ENCODE peak calls at places on chromosomes 11 and 22, in ten cellular contexts. Q, U, L, N, D, H, Y, E, K and T are unnamed samples.

GRCh38 chr22:41907436-41908401 is 7.2 kb downstream of the SHISA8 start:
- DNase-seq in D (no peak), U (no peak), E (no peak), Q (no peak), H (no peak), N (no peak), L (no peak), K (no peak), Y (no peak), T (no peak)

GRCh38 chr11:126360049-126360446 is 4.6 kb downstream of the ST3GAL4 start:
- DNase-seq in N (peak), U (no peak), Q (no peak), E (no peak), H (peak), K (no peak), Y (no peak), L (no peak), D (no peak), T (no peak)

GRCh38 chr11:131478341-131478740 is 107.9 kb downstream of the NTM start:
- DNase-seq in Q (no peak), N (no peak), L (no peak), E (no peak), K (no peak), Y (no peak), H (no peak), U (no peak), D (no peak), T (no peak)

GRCh38 chr11:95924414-95924760 is 480 bp upstream of the MTMR2 start:
- DNase-seq in E (peak), L (no peak), U (peak), K (peak), H (no peak), N (no peak), D (peak), Q (no peak), Y (no peak), T (peak)

GRCh38 chr11:116062526-116063171 is 558.4 kb upstream of the CADM1 start:
- DNase-seq in H (peak), D (peak), U (no peak), N (no peak), Y (no peak), L (no peak), K (no peak), E (no peak), Q (no peak), T (peak)

GRCh38 chr22:49086181-49086580 is 741.5 kb downstream of the BRD1 start:
- DNase-seq in N (no peak), D (no peak), Q (no peak), Y (no peak), K (no peak), E (no peak), L (no peak), U (no peak), H (no peak), T (no peak)

GRCh38 chr11:60625262-60625661 is 74.2 kb upstream of the MS4A8 start:
- DNase-seq in U (peak), D (peak), Y (peak), E (peak), L (peak), Q (no peak), K (peak), H (no peak), N (no peak), T (peak)

GRCh38 chr11:101914349-101914736 is 467 bp upstream of the CEP126 start:
- DNase-seq in E (no peak), K (no peak), Q (no peak), Y (peak), U (no peak), H (no peak), D (peak), L (peak), N (no peak), T (no peak)

GRCh38 chr11:26201411-26201810 is 130.5 kb upstream of the ANO3 start:
- DNase-seq in K (peak), H (no peak), D (peak), L (no peak), U (no peak), Y (peak), E (no peak), Q (no peak), N (no peak), T (no peak)

GRCh38 chr11:9210922-9211320 is 54.2 kb downstream of the DENND5A start:
- DNase-seq in L (no peak), K (peak), Y (peak), H (no peak), D (peak), N (no peak), Q (no peak), U (no peak), E (peak), T (no peak)

GRCh38 chr11:69229521-69229920 is 64.4 kb upstream of the MYEOV start:
- DNase-seq in N (no peak), K (no peak), E (no peak), Q (no peak), U (no peak), D (no peak), H (no peak), L (no peak), Y (no peak), T (no peak)

GRCh38 chr11:59668188-59668949 is 468 bp downstream of the PATL1 start:
- DNase-seq in K (peak), H (no peak), U (peak), Q (no peak), E (peak), L (no peak), Y (peak), D (peak), N (peak), T (peak)

GRCh38 chr11:29153078-29153477 is 863.8 kb downstream of the KCNA4 start:
- DNase-seq in E (no peak), U (no peak), Q (no peak), D (no peak), Y (peak), L (no peak), H (no peak), K (no peak), N (no peak), T (no peak)

GRCh38 chr11:114172871-114173444 is 113.4 kb downstream of the ZBTB16 start:
- DNase-seq in D (no peak), L (no peak), K (no peak), H (no peak), Y (no peak), E (no peak), U (no peak), N (no peak), Q (no peak), T (no peak)

GRCh38 chr22:19097518-19097917 is 24.7 kb downstream of the DGCR2 start:
- DNase-seq in D (no peak), E (no peak), Q (no peak), L (no peak), U (no peak), Y (no peak), N (no peak), K (no peak), H (no peak), T (no peak)

GRCh38 chr11:130897262-130898182 is 18.8 kb downstream of the SNX19 start:
- DNase-seq in K (peak), U (no peak), H (no peak), L (peak), Q (no peak), N (no peak), Y (peak), D (peak), E (peak), T (peak)

GRCh38 chr22:47091921-47092700 is 329.7 kb downstream of the TBC1D22A start:
- DNase-seq in Q (no peak), N (no peak), U (no peak), L (no peak), D (no peak), K (no peak), Y (no peak), H (no peak), E (no peak), T (no peak)

GRCh38 chr11:95282337-95282751 is 51.3 kb upstream of the SESN3 start:
- DNase-seq in E (no peak), H (no peak), N (no peak), Q (no peak), D (peak), U (peak), K (peak), L (no peak), Y (peak), T (no peak)

GRCh38 chr11:101718406-101718805 is 134.6 kb upstream of the TRPC6 start:
- DNase-seq in U (no peak), K (peak), Y (peak), L (no peak), N (no peak), D (peak), E (peak), Q (no peak), H (no peak), T (no peak)

GRCh38 chr11:95505927-95506426 is 275.0 kb upstream of the SESN3 start:
- DNase-seq in Y (peak), U (no peak), L (peak), K (peak), D (peak), H (no peak), E (peak), N (no peak), Q (no peak), T (no peak)

GRCh38 chr11:111540114-111540920 is at the start of gene LAYN:
- DNase-seq in K (peak), Y (peak), Q (no peak), D (no peak), L (no peak), U (no peak), E (no peak), N (peak), H (peak), T (peak)

GRCh38 chr22:39519681-39520053 is 695 bp upstream of the ATF4 start:
- DNase-seq in U (peak), L (no peak), K (no peak), D (peak), E (peak), H (peak), Q (peak), Y (no peak), N (peak), T (peak)

GRCh38 chr11:128026596-128026995 is 560.8 kb downstream of the ETS1 start:
- DNase-seq in L (peak), Q (no peak), H (no peak), U (no peak), D (peak), N (no peak), E (peak), K (peak), Y (peak), T (peak)

GRCh38 chr22:44399906-44400762 is 87.4 kb upstream of the SHISAL1 start:
- DNase-seq in Q (no peak), E (no peak), H (no peak), L (no peak), U (no peak), D (no peak), Y (no peak), N (no peak), K (no peak), T (no peak)

GRCh38 chr22:26322179-26322905 is 106.7 kb upstream of the ASPHD2 start:
- DNase-seq in L (peak), Y (peak), H (no peak), Q (no peak), E (peak), N (no peak), U (peak), K (peak), D (no peak), T (no peak)